ENCODE peak calls at places on chromosome 7, in four cellular contexts. F, L, S and Y are unnamed samples.
A peak's percentile ranks its signal among the peaks of the same experiment; 100 is the strongest.

GRCh38 chr7:50266893-50267386 is 37.6 kb upstream of the IKZF1 start:
- DNase-seq in F (peak; percentile 28), L (no peak), S (no peak), Y (peak; percentile 82)

GRCh38 chr7:31778296-31778695 is 91.3 kb downstream of the PPP1R17 start:
- DNase-seq in F (no peak), L (no peak), S (no peak), Y (no peak)

GRCh38 chr7:64877714-64878610 is 25.1 kb upstream of the ZNF273 start:
- DNase-seq in F (no peak), L (no peak), S (no peak), Y (no peak)

GRCh38 chr7:128383781-128384180 is 22.3 kb upstream of the PRRT4 start:
- DNase-seq in F (no peak), L (no peak), S (no peak), Y (no peak)

GRCh38 chr7:105690286-105690915 is 109.1 kb upstream of the EFCAB10 start:
- DNase-seq in F (no peak), L (no peak), S (no peak), Y (no peak)

GRCh38 chr7:18756378-18757050 is 261.0 kb downstream of the HDAC9 start:
- DNase-seq in F (no peak), L (no peak), S (no peak), Y (no peak)

GRCh38 chr7:67402280-67402679 is 405.6 kb downstream of the TYW1 start:
- DNase-seq in F (no peak), L (no peak), S (no peak), Y (no peak)

GRCh38 chr7:205117-206010 is 13.0 kb downstream of the FAM20C start:
- DNase-seq in F (no peak), L (no peak), S (no peak), Y (no peak)

GRCh38 chr7:20331231-20331880 is 656 bp downstream of the ITGB8 start:
- DNase-seq in F (peak; percentile 63), L (no peak), S (no peak), Y (peak; percentile 18)

GRCh38 chr7:116772423-116772852 is 89.9 kb upstream of the CAPZA2 start:
- DNase-seq in F (no peak), L (peak; percentile 54), S (peak; percentile 87), Y (no peak)

GRCh38 chr7:74025146-74025545 is 2.8 kb upstream of the ELN start:
- DNase-seq in F (no peak), L (no peak), S (no peak), Y (no peak)

GRCh38 chr7:130153251-130153908 is 51.8 kb downstream of the TMEM209 start:
- DNase-seq in F (no peak), L (no peak), S (no peak), Y (no peak)

GRCh38 chr7:40891232-40891631 is 756.4 kb downstream of the SUGCT start:
- DNase-seq in F (no peak), L (no peak), S (no peak), Y (no peak)

GRCh38 chr7:139908792-139909191 is 79.7 kb downstream of the TBXAS1 start:
- DNase-seq in F (no peak), L (no peak), S (no peak), Y (no peak)

GRCh38 chr7:150911590-150912267 is 59.4 kb downstream of the AOC1 start:
- DNase-seq in F (no peak), L (no peak), S (no peak), Y (no peak)

GRCh38 chr7:117682681-117683385 is 190.4 kb downstream of the CTTNBP2 start:
- DNase-seq in F (no peak), L (no peak), S (peak; percentile 3), Y (no peak)

GRCh38 chr7:4144801-4145470 is 537.2 kb upstream of the FOXK1 start:
- DNase-seq in F (no peak), L (peak; percentile 11), S (no peak), Y (no peak)

GRCh38 chr7:130182990-130183389 is 22.2 kb downstream of the TMEM209 start:
- DNase-seq in F (peak; percentile 47), L (no peak), S (no peak), Y (no peak)

GRCh38 chr7:74138945-74139843 is 35.0 kb upstream of the EIF4H start:
- DNase-seq in F (no peak), L (no peak), S (no peak), Y (no peak)

GRCh38 chr7:36190447-36191291 is 37.6 kb downstream of the EEPD1 start:
- DNase-seq in F (no peak), L (no peak), S (no peak), Y (no peak)

GRCh38 chr7:93715234-93715633 is 140.7 kb upstream of the CALCR start:
- DNase-seq in F (no peak), L (peak; percentile 22), S (peak; percentile 41), Y (peak; percentile 4)

GRCh38 chr7:121831320-121831719 is 41.6 kb upstream of the PTPRZ1 start:
- DNase-seq in F (no peak), L (no peak), S (no peak), Y (no peak)

GRCh38 chr7:77226357-77226839 is 26.8 kb upstream of the FGL2 start:
- DNase-seq in F (no peak), L (no peak), S (no peak), Y (no peak)